ENCODE peak calls at places on chromosomes 4 and X, in nine cellular contexts. Q is hepatic stellate cell; T is stimulated activated CD4-positive, alpha-beta T cell treated with anti-CD3 and anti-CD28 coated beads, Interleukin-15, amount 100 ng/mL, for 1 hour; Y is type B pancreatic cell; V is non-pigmented ciliary epithelial cell; P is activated gamma-delta T cell treated with Interleukin-2 at 50 U/mL for 16 hours; S is tibial nerve; F is sciatic nerve; N is NCI-H1436 treated with DMSO at 0.1 percent for 48 hours. G is an unnamed sample.
A peak's percentile ranks its signal among the peaks of the same experiment; 100 is the strongest.

GRCh38 chr4:69493515-69493914 is 2.2 kb downstream of the UGT2B4 start:
- DNase-seq in S (no peak), Q (no peak), F (no peak), T (no peak), N (no peak), V (no peak), P (no peak), Y (no peak), G (no peak)

GRCh38 chrX:65420154-65420553 is 114.4 kb downstream of the LAS1L start:
- DNase-seq in Y (no peak), T (no peak), S (no peak), P (no peak), V (no peak), Q (no peak), F (no peak), N (no peak), G (no peak)

GRCh38 chr4:87122252-87122651 is 98.2 kb downstream of the KLHL8 start:
- DNase-seq in Y (no peak), V (no peak), T (no peak), P (no peak), S (no peak), Q (no peak), F (no peak), N (no peak), G (no peak)

GRCh38 chrX:76029385-76029784 is 143.5 kb upstream of the PBDC1 start:
- DNase-seq in S (no peak), Y (no peak), V (no peak), N (no peak), T (no peak), P (no peak), F (no peak), Q (no peak), G (no peak)

GRCh38 chr4:53563824-53564223 is 27.5 kb downstream of the LNX1 start:
- DNase-seq in T (no peak), Y (no peak), V (peak; percentile 91), S (no peak), P (no peak), N (no peak), F (no peak), Q (peak; percentile 65), G (no peak)

GRCh38 chrX:95675794-95676193 is 1008.8 kb upstream of the DIAPH2 start:
- DNase-seq in V (no peak), T (no peak), Y (no peak), S (no peak), Q (no peak), N (no peak), F (no peak), P (no peak), G (no peak)

GRCh38 chrX:84205276-84205675 is 17.3 kb upstream of the RPS6KA6 start:
- DNase-seq in P (no peak), T (no peak), V (no peak), N (no peak), S (no peak), F (no peak), Y (no peak), Q (no peak), G (no peak)

GRCh38 chrX:120446503-120446902 is 22.6 kb downstream of the LAMP2 start:
- DNase-seq in Q (no peak), Y (no peak), T (no peak), F (no peak), N (no peak), V (no peak), P (no peak), S (no peak), G (no peak)

GRCh38 chrX:128800138-128800537 is 723.2 kb downstream of the SMARCA1 start:
- DNase-seq in T (no peak), V (no peak), N (no peak), F (no peak), Q (no peak), S (no peak), Y (no peak), P (no peak), G (no peak)

GRCh38 chrX:98605941-98606340 is 1722.2 kb downstream of the RPA4 start:
- DNase-seq in F (no peak), S (no peak), V (no peak), Q (no peak), T (no peak), P (no peak), N (no peak), Y (no peak), G (no peak)

GRCh38 chrX:154653048-154653401 is 354 bp downstream of the CTAG2 start:
- DNase-seq in P (no peak), S (no peak), F (no peak), T (no peak), Q (no peak), V (no peak), Y (no peak), N (no peak), G (no peak)

GRCh38 chr4:169348541-169348940 is 77.8 kb upstream of the SH3RF1 start:
- DNase-seq in P (no peak), T (no peak), Q (no peak), S (no peak), F (no peak), N (no peak), V (no peak), Y (no peak), G (no peak)

GRCh38 chrX:37993857-37994619 is 12.3 kb upstream of the SYTL5 start:
- DNase-seq in T (no peak), V (no peak), F (no peak), S (no peak), N (no peak), P (no peak), Q (no peak), Y (no peak), G (no peak)

GRCh38 chrX:10071451-10072163 is 85.2 kb upstream of the CLCN4 start:
- DNase-seq in Y (no peak), N (no peak), S (no peak), V (no peak), P (no peak), F (no peak), Q (no peak), T (no peak), G (no peak)

GRCh38 chrX:8044861-8045434 is 117.7 kb upstream of the PNPLA4 start:
- DNase-seq in Y (no peak), T (no peak), N (no peak), F (no peak), P (no peak), Q (no peak), S (no peak), V (no peak), G (no peak)

GRCh38 chrX:147226801-147227200 is 412.3 kb upstream of the CXorf51A start:
- DNase-seq in T (no peak), Q (no peak), F (no peak), Y (no peak), P (no peak), V (no peak), S (no peak), N (no peak), G (no peak)

GRCh38 chrX:48511561-48511960 is 2.8 kb downstream of the PORCN start:
- DNase-seq in P (no peak), Q (peak; percentile 42), N (no peak), S (no peak), F (no peak), V (no peak), T (no peak), Y (no peak), G (no peak)

GRCh38 chrX:13733506-13733905 is 914 bp downstream of the TRAPPC2 start:
- DNase-seq in N (no peak), T (no peak), Q (no peak), F (no peak), Y (no peak), P (no peak), S (no peak), V (no peak), G (no peak)

GRCh38 chr4:65668201-65669007 is 1.9 kb downstream of the EPHA5 start:
- DNase-seq in P (no peak), S (no peak), T (no peak), Y (no peak), F (peak; percentile 63), Q (no peak), N (no peak), V (no peak), G (no peak)

GRCh38 chrX:150899191-150899757 is 806 bp upstream of the CD99L2 start:
- DNase-seq in Y (no peak), P (peak; percentile 17), T (peak; percentile 8), F (peak; percentile 68), N (no peak), V (no peak), S (peak; percentile 12), Q (peak; percentile 28), G (peak; percentile 59)